ENCODE peak calls at places on chromosomes 1 and 21, in seven cellular contexts. R, N, A, G, S, U and W are unnamed samples.

GRCh38 chr1:206421616-206422355 is 48.5 kb upstream of the IKBKE start:
- DNase-seq in U (no peak), R (no peak), S (no peak), N (no peak), G (no peak), A (no peak), W (no peak)

GRCh38 chr1:115411388-115412063 is 73.5 kb upstream of the NGF start:
- DNase-seq in N (peak), A (no peak), U (no peak), S (no peak), R (no peak), G (peak), W (peak)

GRCh38 chr1:47031059-47031458 is 7.6 kb downstream of the CYP4X1 start:
- DNase-seq in A (no peak), R (no peak), S (no peak), U (peak), N (peak), G (no peak), W (peak)

GRCh38 chr1:182032251-182032650 is 29.3 kb downstream of the ZNF648 start:
- DNase-seq in R (no peak), N (peak), A (no peak), S (no peak), G (no peak), U (no peak), W (no peak)

GRCh38 chr1:162284206-162284955 is 92.3 kb downstream of the SPATA46 start:
- DNase-seq in A (no peak), N (no peak), G (no peak), S (no peak), R (no peak), U (peak), W (peak)

GRCh38 chr1:175220853-175221547 is 28.4 kb upstream of the KIAA0040 start:
- DNase-seq in G (peak), R (no peak), N (no peak), A (no peak), U (no peak), S (peak), W (no peak)

GRCh38 chr1:171718848-171719247 is 23.0 kb downstream of the VAMP4 start:
- DNase-seq in N (no peak), S (no peak), A (no peak), R (no peak), G (no peak), U (no peak), W (no peak)

GRCh38 chr1:25727819-25728286 is 72.1 kb upstream of the SELENON start:
- DNase-seq in N (no peak), A (no peak), U (peak), R (no peak), G (peak), S (peak), W (peak)

GRCh38 chr1:44355582-44356305 is 687 bp upstream of the ERI3 start:
- DNase-seq in S (no peak), R (no peak), A (no peak), U (no peak), N (no peak), G (no peak), W (no peak)

GRCh38 chr1:33334081-33334552 is 13.2 kb upstream of the A3GALT2 start:
- DNase-seq in A (no peak), N (peak), R (no peak), G (no peak), U (peak), S (no peak), W (peak)

GRCh38 chr1:64019818-64020217 is 183.6 kb upstream of the UBE2U start:
- DNase-seq in U (peak), S (peak), N (peak), G (peak), R (no peak), A (peak), W (peak)

GRCh38 chr21:27498025-27498424 is 531.1 kb upstream of the ADAMTS5 start:
- DNase-seq in G (no peak), N (no peak), U (no peak), R (no peak), S (no peak), A (no peak), W (no peak)

GRCh38 chr1:41496080-41497055 is 11.9 kb upstream of the EDN2 start:
- DNase-seq in S (peak), G (peak), A (no peak), N (peak), R (peak), U (peak), W (peak)

GRCh38 chr1:160578175-160578693 is 1.1 kb downstream of the CD84 start:
- DNase-seq in U (no peak), A (no peak), G (no peak), N (no peak), R (no peak), S (no peak), W (no peak)

GRCh38 chr21:27681841-27682240 is 715.0 kb upstream of the ADAMTS5 start:
- DNase-seq in R (no peak), A (no peak), S (no peak), G (no peak), U (no peak), N (peak), W (peak)

GRCh38 chr21:37087188-37087587 is 14.1 kb downstream of the TTC3 start:
- DNase-seq in G (peak), R (no peak), S (peak), A (no peak), N (peak), U (no peak), W (peak)

GRCh38 chr1:201556841-201557571 is 18.1 kb downstream of the NAV1 start:
- DNase-seq in U (no peak), G (no peak), A (no peak), N (peak), R (no peak), S (no peak), W (peak)

GRCh38 chr1:46480959-46481646 is 8.5 kb upstream of the DMBX1 start:
- DNase-seq in G (no peak), U (no peak), R (peak), S (no peak), N (no peak), A (no peak), W (no peak)

GRCh38 chr1:116667577-116668105 is at the start of gene IGSF3:
- DNase-seq in U (peak), R (peak), A (no peak), G (peak), S (peak), N (no peak), W (peak)

GRCh38 chr1:116666090-116666489 is 1.4 kb downstream of the IGSF3 start:
- DNase-seq in R (no peak), U (no peak), S (peak), N (no peak), A (no peak), G (peak), W (peak)

GRCh38 chr1:116666747-116667576 is 571 bp downstream of the IGSF3 start:
- DNase-seq in A (no peak), U (peak), R (no peak), N (no peak), G (peak), S (peak), W (no peak)

GRCh38 chr1:116665001-116665400 is 2.5 kb downstream of the IGSF3 start:
- DNase-seq in N (no peak), S (no peak), G (no peak), R (no peak), U (no peak), A (no peak), W (no peak)

GRCh38 chr1:116668277-116668676 is 744 bp upstream of the IGSF3 start:
- DNase-seq in U (no peak), N (no peak), R (no peak), G (no peak), S (no peak), A (no peak), W (no peak)
- H3K4me3 ChIP-seq in U (no peak), N (no peak), R (no peak), G (no peak), S (peak), A (no peak), W (no peak)

DNA sequence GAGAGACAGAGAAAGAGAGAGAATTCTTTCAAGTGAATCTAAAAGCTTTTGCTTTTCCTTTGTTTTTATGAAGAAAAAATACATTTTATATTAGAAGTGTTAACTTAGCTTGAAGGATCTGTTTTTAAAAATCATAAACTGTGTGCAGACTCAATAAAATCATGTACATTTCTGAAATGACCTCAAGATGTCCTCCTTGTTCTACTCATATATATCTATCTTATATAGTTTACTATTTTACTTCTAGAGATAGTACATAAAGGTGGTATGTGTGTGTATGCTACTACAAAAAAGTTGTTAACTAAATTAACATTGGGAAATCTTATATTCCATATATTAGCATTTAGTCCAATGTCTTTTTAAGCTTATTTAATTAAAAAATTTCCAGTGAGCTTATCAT is 117.6 kb downstream of the PTPRC start:
- DNase-seq in G (no peak), U (no peak), A (no peak), R (no peak), S (no peak), N (peak), W (peak)
- TF ChIP-seq CTCF in G (peak), U (no peak), A (no peak), R (no peak), S (no peak), N (peak), W (no peak)

GRCh38 chr1:244497805-244498204 is 36.7 kb downstream of the CATSPERE start:
- DNase-seq in R (no peak), A (no peak), G (no peak), S (no peak), N (peak), U (no peak), W (peak)

GRCh38 chr1:244502630-244503029 is 41.6 kb downstream of the CATSPERE start:
- DNase-seq in U (no peak), A (no peak), G (no peak), S (peak), N (no peak), R (no peak), W (peak)
- H3K4me3 ChIP-seq in U (no peak), A (no peak), G (no peak), S (no peak), N (no peak), R (no peak), W (no peak)

DNA sequence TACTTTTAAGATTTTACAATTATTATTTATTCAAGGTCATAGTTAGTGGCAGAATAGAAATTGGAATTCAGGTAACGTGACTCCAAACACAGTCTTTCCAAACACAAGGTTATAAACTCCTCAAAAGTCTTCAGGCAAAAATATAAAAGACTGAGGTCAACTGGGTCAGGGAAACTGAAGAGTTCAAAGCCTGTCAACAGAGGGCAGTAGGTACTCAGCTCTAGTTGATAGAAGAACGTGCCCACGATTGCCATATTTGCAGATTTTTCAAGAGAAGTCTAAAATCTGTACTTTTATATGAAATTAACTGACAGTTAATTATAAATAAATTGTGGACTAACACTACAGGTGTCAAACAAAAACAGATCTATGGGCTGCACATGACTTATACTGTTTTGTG is 135.0 kb downstream of the LHX4 start:
- DNase-seq in G (no peak), R (no peak), U (no peak), S (peak), A (no peak), N (peak), W (peak)
- TF ChIP-seq CTCF in G (no peak), R (no peak), U (no peak), S (peak), A (peak), N (peak), W (no peak)

GRCh38 chr1:77511440-77511840 is 171.0 kb downstream of the ZZZ3 start:
- DNase-seq in U (no peak), G (no peak), S (no peak), N (peak), A (no peak), R (no peak), W (peak)
- H3K4me3 ChIP-seq in U (no peak), G (no peak), S (no peak), N (no peak), A (no peak), R (no peak), W (no peak)

GRCh38 chr1:100130552-100131077 is 2.1 kb downstream of the SASS6 start:
- DNase-seq in U (no peak), S (peak), N (peak), R (no peak), A (no peak), G (no peak), W (peak)

GRCh38 chr1:100137602-100138001 is 4.6 kb downstream of the TRMT13 start:
- DNase-seq in A (no peak), S (no peak), U (no peak), G (no peak), R (no peak), N (no peak), W (no peak)

GRCh38 chr1:100134872-100135271 is 1.9 kb downstream of the TRMT13 start:
- DNase-seq in U (no peak), N (peak), A (no peak), G (no peak), R (no peak), S (no peak), W (peak)

GRCh38 chr1:100131623-100132022 is 1.1 kb downstream of the SASS6 start:
- DNase-seq in U (no peak), N (no peak), A (no peak), R (no peak), S (no peak), G (no peak), W (no peak)

DNA sequence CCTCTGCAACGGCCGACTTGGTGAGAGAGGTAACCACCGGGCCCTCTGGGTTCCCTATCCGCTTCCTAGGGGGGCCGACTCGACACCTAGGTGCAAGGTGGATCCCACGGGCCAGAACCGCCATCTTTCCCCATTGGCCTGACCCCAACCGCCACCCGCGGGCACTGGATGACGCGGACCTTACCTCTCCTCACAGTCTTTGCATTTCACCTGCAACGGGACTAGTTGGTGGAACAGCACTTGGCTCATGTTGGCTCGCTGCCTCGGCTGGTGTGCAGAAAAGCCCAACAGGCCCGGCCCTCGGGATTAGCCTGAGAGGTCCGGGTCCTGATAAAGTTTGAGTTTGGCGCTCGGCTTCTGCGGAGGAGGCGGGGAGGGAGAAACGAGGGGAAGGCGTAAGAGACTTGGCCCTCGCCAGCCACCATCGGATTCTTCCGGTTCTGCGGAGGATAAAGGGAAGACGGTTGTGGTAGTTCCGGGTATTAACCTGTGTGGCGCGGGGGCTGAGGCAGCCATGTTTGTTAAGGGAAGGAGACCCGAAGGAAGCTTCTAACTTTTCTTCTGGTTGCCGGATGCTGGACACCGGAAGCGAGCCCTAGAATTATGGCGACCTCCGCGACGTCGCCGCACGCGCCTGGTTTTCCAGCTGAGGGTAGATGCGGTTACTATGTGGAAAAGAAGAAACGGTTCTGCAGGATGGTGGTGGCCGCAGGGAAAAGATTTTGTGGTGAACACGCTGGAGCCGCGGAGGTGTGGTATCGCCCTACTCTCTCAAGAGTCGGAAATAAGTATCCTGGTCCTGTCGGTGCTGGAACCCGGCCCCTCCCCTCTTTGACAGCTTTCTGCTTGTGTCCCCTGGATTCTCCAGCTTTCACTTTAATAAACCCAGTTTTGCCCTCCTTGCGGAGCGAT is at the start of the genes SASS6 and TRMT13:
- DNase-seq in U (peak), N (peak), R (peak), G (peak), A (peak), S (peak), W (peak)
- TF ChIP-seq CTCF in U (peak), N (no peak), R (no peak), G (no peak), A (no peak), S (no peak), W (no peak)